ENCODE peak calls at places on chromosomes 1 and 21, in ten cellular contexts. One of them, this sample, is unnamed.

GRCh38 chr1:161727343-161727924 is 6.1 kb downstream of the FCRLB start:
- DNase-seq in activated CD8-positive, alpha-beta memory T cell treated with anti-CD3 and anti-CD28 coated beads, Interleukin-2, amount 50 U/mL, for 48 hours: peak
- DNase-seq in stimulated activated CD8-positive, alpha-beta memory T cell treated with anti-CD3 and anti-CD28 coated beads, Interleukin-15, amount 100 ng/mL, for 24 hours: no peak
- DNase-seq in aorta: no peak
- DNase-seq in AG09319: no peak
- DNase-seq in natural killer cell: peak
- DNase-seq in hippocampal formation: no peak
- DNase-seq in dermis microvascular lymphatic vessel endothelial cell: no peak
- DNase-seq in DMS53: peak
- DNase-seq in Calu3: no peak
- DNase-seq in this sample: no peak

GRCh38 chr1:102879439-102879993 is 228.8 kb downstream of the COL11A1 start:
- DNase-seq in activated CD8-positive, alpha-beta memory T cell treated with anti-CD3 and anti-CD28 coated beads, Interleukin-2, amount 50 U/mL, for 48 hours: no peak
- DNase-seq in stimulated activated CD8-positive, alpha-beta memory T cell treated with anti-CD3 and anti-CD28 coated beads, Interleukin-15, amount 100 ng/mL, for 24 hours: no peak
- DNase-seq in aorta: no peak
- DNase-seq in AG09319: no peak
- DNase-seq in natural killer cell: no peak
- DNase-seq in hippocampal formation: no peak
- DNase-seq in dermis microvascular lymphatic vessel endothelial cell: peak
- DNase-seq in DMS53: peak
- DNase-seq in Calu3: no peak
- DNase-seq in this sample: peak

GRCh38 chr1:192962901-192963300 is 96.3 kb downstream of the UCHL5 start:
- DNase-seq in activated CD8-positive, alpha-beta memory T cell treated with anti-CD3 and anti-CD28 coated beads, Interleukin-2, amount 50 U/mL, for 48 hours: no peak
- DNase-seq in stimulated activated CD8-positive, alpha-beta memory T cell treated with anti-CD3 and anti-CD28 coated beads, Interleukin-15, amount 100 ng/mL, for 24 hours: no peak
- DNase-seq in aorta: no peak
- DNase-seq in AG09319: no peak
- DNase-seq in natural killer cell: no peak
- DNase-seq in hippocampal formation: no peak
- DNase-seq in dermis microvascular lymphatic vessel endothelial cell: no peak
- DNase-seq in DMS53: no peak
- DNase-seq in Calu3: no peak
- DNase-seq in this sample: no peak

GRCh38 chr1:3516481-3516869 is 62.0 kb downstream of the ARHGEF16 start:
- DNase-seq in activated CD8-positive, alpha-beta memory T cell treated with anti-CD3 and anti-CD28 coated beads, Interleukin-2, amount 50 U/mL, for 48 hours: no peak
- DNase-seq in stimulated activated CD8-positive, alpha-beta memory T cell treated with anti-CD3 and anti-CD28 coated beads, Interleukin-15, amount 100 ng/mL, for 24 hours: no peak
- DNase-seq in aorta: no peak
- DNase-seq in AG09319: no peak
- DNase-seq in natural killer cell: no peak
- DNase-seq in hippocampal formation: no peak
- DNase-seq in dermis microvascular lymphatic vessel endothelial cell: no peak
- DNase-seq in DMS53: no peak
- DNase-seq in Calu3: no peak
- DNase-seq in this sample: no peak

GRCh38 chr1:14071581-14071980 is 371.6 kb downstream of the PRDM2 start:
- DNase-seq in activated CD8-positive, alpha-beta memory T cell treated with anti-CD3 and anti-CD28 coated beads, Interleukin-2, amount 50 U/mL, for 48 hours: no peak
- DNase-seq in stimulated activated CD8-positive, alpha-beta memory T cell treated with anti-CD3 and anti-CD28 coated beads, Interleukin-15, amount 100 ng/mL, for 24 hours: no peak
- DNase-seq in aorta: no peak
- DNase-seq in AG09319: no peak
- DNase-seq in natural killer cell: no peak
- DNase-seq in hippocampal formation: no peak
- DNase-seq in dermis microvascular lymphatic vessel endothelial cell: no peak
- DNase-seq in DMS53: no peak
- DNase-seq in Calu3: no peak
- DNase-seq in this sample: no peak

GRCh38 chr1:231058416-231059109 is 18.5 kb upstream of the FAM89A start:
- DNase-seq in activated CD8-positive, alpha-beta memory T cell treated with anti-CD3 and anti-CD28 coated beads, Interleukin-2, amount 50 U/mL, for 48 hours: no peak
- DNase-seq in stimulated activated CD8-positive, alpha-beta memory T cell treated with anti-CD3 and anti-CD28 coated beads, Interleukin-15, amount 100 ng/mL, for 24 hours: no peak
- DNase-seq in aorta: no peak
- DNase-seq in AG09319: no peak
- DNase-seq in natural killer cell: no peak
- DNase-seq in hippocampal formation: no peak
- DNase-seq in dermis microvascular lymphatic vessel endothelial cell: no peak
- DNase-seq in DMS53: peak
- DNase-seq in Calu3: peak
- DNase-seq in this sample: no peak

GRCh38 chr1:218620956-218621355 is 275.8 kb downstream of the TGFB2 start:
- DNase-seq in activated CD8-positive, alpha-beta memory T cell treated with anti-CD3 and anti-CD28 coated beads, Interleukin-2, amount 50 U/mL, for 48 hours: no peak
- DNase-seq in stimulated activated CD8-positive, alpha-beta memory T cell treated with anti-CD3 and anti-CD28 coated beads, Interleukin-15, amount 100 ng/mL, for 24 hours: no peak
- DNase-seq in aorta: no peak
- DNase-seq in AG09319: no peak
- DNase-seq in natural killer cell: no peak
- DNase-seq in hippocampal formation: no peak
- DNase-seq in dermis microvascular lymphatic vessel endothelial cell: peak
- DNase-seq in DMS53: peak
- DNase-seq in Calu3: peak
- DNase-seq in this sample: no peak

GRCh38 chr21:26519142-26519541 is 53.9 kb downstream of the CYYR1 start:
- DNase-seq in activated CD8-positive, alpha-beta memory T cell treated with anti-CD3 and anti-CD28 coated beads, Interleukin-2, amount 50 U/mL, for 48 hours: no peak
- DNase-seq in stimulated activated CD8-positive, alpha-beta memory T cell treated with anti-CD3 and anti-CD28 coated beads, Interleukin-15, amount 100 ng/mL, for 24 hours: no peak
- DNase-seq in aorta: no peak
- DNase-seq in AG09319: no peak
- DNase-seq in natural killer cell: no peak
- DNase-seq in hippocampal formation: no peak
- DNase-seq in dermis microvascular lymphatic vessel endothelial cell: no peak
- DNase-seq in DMS53: no peak
- DNase-seq in Calu3: no peak
- DNase-seq in this sample: no peak

GRCh38 chr1:59605761-59606160 is 209.0 kb upstream of the HOOK1 start:
- DNase-seq in activated CD8-positive, alpha-beta memory T cell treated with anti-CD3 and anti-CD28 coated beads, Interleukin-2, amount 50 U/mL, for 48 hours: no peak
- DNase-seq in stimulated activated CD8-positive, alpha-beta memory T cell treated with anti-CD3 and anti-CD28 coated beads, Interleukin-15, amount 100 ng/mL, for 24 hours: no peak
- DNase-seq in aorta: no peak
- DNase-seq in AG09319: no peak
- DNase-seq in natural killer cell: no peak
- DNase-seq in hippocampal formation: no peak
- DNase-seq in dermis microvascular lymphatic vessel endothelial cell: no peak
- DNase-seq in DMS53: no peak
- DNase-seq in Calu3: no peak
- DNase-seq in this sample: no peak

GRCh38 chr1:231208980-231209379 is 32.0 kb upstream of the GNPAT start:
- DNase-seq in activated CD8-positive, alpha-beta memory T cell treated with anti-CD3 and anti-CD28 coated beads, Interleukin-2, amount 50 U/mL, for 48 hours: no peak
- DNase-seq in stimulated activated CD8-positive, alpha-beta memory T cell treated with anti-CD3 and anti-CD28 coated beads, Interleukin-15, amount 100 ng/mL, for 24 hours: no peak
- DNase-seq in aorta: no peak
- DNase-seq in AG09319: no peak
- DNase-seq in natural killer cell: no peak
- DNase-seq in hippocampal formation: no peak
- DNase-seq in dermis microvascular lymphatic vessel endothelial cell: no peak
- DNase-seq in DMS53: no peak
- DNase-seq in Calu3: no peak
- DNase-seq in this sample: no peak

GRCh38 chr1:220315070-220315839 is 43.0 kb upstream of the RAB3GAP2 start:
- DNase-seq in activated CD8-positive, alpha-beta memory T cell treated with anti-CD3 and anti-CD28 coated beads, Interleukin-2, amount 50 U/mL, for 48 hours: no peak
- DNase-seq in stimulated activated CD8-positive, alpha-beta memory T cell treated with anti-CD3 and anti-CD28 coated beads, Interleukin-15, amount 100 ng/mL, for 24 hours: no peak
- DNase-seq in aorta: no peak
- DNase-seq in AG09319: no peak
- DNase-seq in natural killer cell: no peak
- DNase-seq in hippocampal formation: no peak
- DNase-seq in dermis microvascular lymphatic vessel endothelial cell: no peak
- DNase-seq in DMS53: no peak
- DNase-seq in Calu3: no peak
- DNase-seq in this sample: no peak

GRCh38 chr1:89938171-89939055 is 56.5 kb upstream of the ZNF326 start:
- DNase-seq in activated CD8-positive, alpha-beta memory T cell treated with anti-CD3 and anti-CD28 coated beads, Interleukin-2, amount 50 U/mL, for 48 hours: no peak
- DNase-seq in stimulated activated CD8-positive, alpha-beta memory T cell treated with anti-CD3 and anti-CD28 coated beads, Interleukin-15, amount 100 ng/mL, for 24 hours: no peak
- DNase-seq in aorta: no peak
- DNase-seq in AG09319: peak
- DNase-seq in natural killer cell: no peak
- DNase-seq in hippocampal formation: no peak
- DNase-seq in dermis microvascular lymphatic vessel endothelial cell: no peak
- DNase-seq in DMS53: no peak
- DNase-seq in Calu3: no peak
- DNase-seq in this sample: no peak

GRCh38 chr21:44375686-44376320 is 22.4 kb downstream of the TRPM2 start:
- DNase-seq in activated CD8-positive, alpha-beta memory T cell treated with anti-CD3 and anti-CD28 coated beads, Interleukin-2, amount 50 U/mL, for 48 hours: no peak
- DNase-seq in stimulated activated CD8-positive, alpha-beta memory T cell treated with anti-CD3 and anti-CD28 coated beads, Interleukin-15, amount 100 ng/mL, for 24 hours: no peak
- DNase-seq in aorta: peak
- DNase-seq in AG09319: no peak
- DNase-seq in natural killer cell: no peak
- DNase-seq in hippocampal formation: no peak
- DNase-seq in dermis microvascular lymphatic vessel endothelial cell: no peak
- DNase-seq in DMS53: no peak
- DNase-seq in Calu3: no peak
- DNase-seq in this sample: no peak

GRCh38 chr1:216485042-216485441 is 61.8 kb upstream of the USH2A start:
- DNase-seq in activated CD8-positive, alpha-beta memory T cell treated with anti-CD3 and anti-CD28 coated beads, Interleukin-2, amount 50 U/mL, for 48 hours: no peak
- DNase-seq in stimulated activated CD8-positive, alpha-beta memory T cell treated with anti-CD3 and anti-CD28 coated beads, Interleukin-15, amount 100 ng/mL, for 24 hours: no peak
- DNase-seq in aorta: no peak
- DNase-seq in AG09319: no peak
- DNase-seq in natural killer cell: no peak
- DNase-seq in hippocampal formation: no peak
- DNase-seq in dermis microvascular lymphatic vessel endothelial cell: no peak
- DNase-seq in DMS53: no peak
- DNase-seq in Calu3: no peak
- DNase-seq in this sample: no peak

GRCh38 chr1:232904566-232904965 is 45.8 kb upstream of the NTPCR start:
- DNase-seq in activated CD8-positive, alpha-beta memory T cell treated with anti-CD3 and anti-CD28 coated beads, Interleukin-2, amount 50 U/mL, for 48 hours: no peak
- DNase-seq in stimulated activated CD8-positive, alpha-beta memory T cell treated with anti-CD3 and anti-CD28 coated beads, Interleukin-15, amount 100 ng/mL, for 24 hours: no peak
- DNase-seq in aorta: no peak
- DNase-seq in AG09319: no peak
- DNase-seq in natural killer cell: no peak
- DNase-seq in hippocampal formation: no peak
- DNase-seq in dermis microvascular lymphatic vessel endothelial cell: no peak
- DNase-seq in DMS53: peak
- DNase-seq in Calu3: no peak
- DNase-seq in this sample: peak

GRCh38 chr21:32317726-32318125 is 19.1 kb downstream of the MRAP start:
- DNase-seq in activated CD8-positive, alpha-beta memory T cell treated with anti-CD3 and anti-CD28 coated beads, Interleukin-2, amount 50 U/mL, for 48 hours: no peak
- DNase-seq in stimulated activated CD8-positive, alpha-beta memory T cell treated with anti-CD3 and anti-CD28 coated beads, Interleukin-15, amount 100 ng/mL, for 24 hours: no peak
- DNase-seq in aorta: no peak
- DNase-seq in AG09319: no peak
- DNase-seq in natural killer cell: no peak
- DNase-seq in hippocampal formation: no peak
- DNase-seq in dermis microvascular lymphatic vessel endothelial cell: no peak
- DNase-seq in DMS53: no peak
- DNase-seq in Calu3: no peak
- DNase-seq in this sample: no peak

GRCh38 chr1:173224887-173225280 is 17.8 kb upstream of the TNFSF4 start:
- DNase-seq in activated CD8-positive, alpha-beta memory T cell treated with anti-CD3 and anti-CD28 coated beads, Interleukin-2, amount 50 U/mL, for 48 hours: no peak
- DNase-seq in stimulated activated CD8-positive, alpha-beta memory T cell treated with anti-CD3 and anti-CD28 coated beads, Interleukin-15, amount 100 ng/mL, for 24 hours: no peak
- DNase-seq in aorta: no peak
- DNase-seq in AG09319: no peak
- DNase-seq in natural killer cell: no peak
- DNase-seq in hippocampal formation: no peak
- DNase-seq in dermis microvascular lymphatic vessel endothelial cell: no peak
- DNase-seq in DMS53: no peak
- DNase-seq in Calu3: no peak
- DNase-seq in this sample: no peak

GRCh38 chr1:30186586-30186985 is 536.8 kb downstream of the MATN1 start:
- DNase-seq in activated CD8-positive, alpha-beta memory T cell treated with anti-CD3 and anti-CD28 coated beads, Interleukin-2, amount 50 U/mL, for 48 hours: no peak
- DNase-seq in stimulated activated CD8-positive, alpha-beta memory T cell treated with anti-CD3 and anti-CD28 coated beads, Interleukin-15, amount 100 ng/mL, for 24 hours: no peak
- DNase-seq in aorta: no peak
- DNase-seq in AG09319: no peak
- DNase-seq in natural killer cell: no peak
- DNase-seq in hippocampal formation: no peak
- DNase-seq in dermis microvascular lymphatic vessel endothelial cell: no peak
- DNase-seq in DMS53: no peak
- DNase-seq in Calu3: no peak
- DNase-seq in this sample: no peak

GRCh38 chr21:36035381-36035791 is 24.9 kb downstream of the SETD4 start:
- DNase-seq in activated CD8-positive, alpha-beta memory T cell treated with anti-CD3 and anti-CD28 coated beads, Interleukin-2, amount 50 U/mL, for 48 hours: no peak
- DNase-seq in stimulated activated CD8-positive, alpha-beta memory T cell treated with anti-CD3 and anti-CD28 coated beads, Interleukin-15, amount 100 ng/mL, for 24 hours: no peak
- DNase-seq in aorta: no peak
- DNase-seq in AG09319: no peak
- DNase-seq in natural killer cell: no peak
- DNase-seq in hippocampal formation: no peak
- DNase-seq in dermis microvascular lymphatic vessel endothelial cell: no peak
- DNase-seq in DMS53: no peak
- DNase-seq in Calu3: no peak
- DNase-seq in this sample: no peak

GRCh38 chr1:10544239-10544638 is 69.5 kb downstream of the PEX14 start:
- DNase-seq in activated CD8-positive, alpha-beta memory T cell treated with anti-CD3 and anti-CD28 coated beads, Interleukin-2, amount 50 U/mL, for 48 hours: no peak
- DNase-seq in stimulated activated CD8-positive, alpha-beta memory T cell treated with anti-CD3 and anti-CD28 coated beads, Interleukin-15, amount 100 ng/mL, for 24 hours: no peak
- DNase-seq in aorta: no peak
- DNase-seq in AG09319: no peak
- DNase-seq in natural killer cell: no peak
- DNase-seq in hippocampal formation: no peak
- DNase-seq in dermis microvascular lymphatic vessel endothelial cell: no peak
- DNase-seq in DMS53: no peak
- DNase-seq in Calu3: no peak
- DNase-seq in this sample: no peak

GRCh38 chr1:242147096-242147976 is 148.4 kb upstream of the MAP1LC3C start:
- DNase-seq in activated CD8-positive, alpha-beta memory T cell treated with anti-CD3 and anti-CD28 coated beads, Interleukin-2, amount 50 U/mL, for 48 hours: no peak
- DNase-seq in stimulated activated CD8-positive, alpha-beta memory T cell treated with anti-CD3 and anti-CD28 coated beads, Interleukin-15, amount 100 ng/mL, for 24 hours: no peak
- DNase-seq in aorta: no peak
- DNase-seq in AG09319: no peak
- DNase-seq in natural killer cell: no peak
- DNase-seq in hippocampal formation: no peak
- DNase-seq in dermis microvascular lymphatic vessel endothelial cell: no peak
- DNase-seq in DMS53: no peak
- DNase-seq in Calu3: peak
- DNase-seq in this sample: peak

This sample was measured in RKO.